ENCODE peak calls at places on chromosomes 4 and X, in ten cellular contexts. T is left ventricle myocardium inferior, C is endothelial cell, O is PC-3, R is Calu3, V is cardiac muscle cell, J is BE2C, E is GM13977, W is fibroblast of pulmonary artery, A is H9. X is an unnamed sample.

GRCh38 chr4:159401791-159402380 is 299.0 kb downstream of the RAPGEF2 start:
- DNase-seq in T (no peak), C (no peak), O (peak), R (no peak), V (peak), J (no peak), E (no peak), W (peak), A (no peak), X (no peak)

GRCh38 chrX:148192547-148192946 is 211.4 kb downstream of the FMR1NB start:
- DNase-seq in T (no peak), C (no peak), O (no peak), R (no peak), V (no peak), J (no peak), E (no peak), W (no peak), A (no peak), X (no peak)

GRCh38 chr4:177308125-177308524 is 1.5 kb upstream of the NEIL3 start:
- DNase-seq in T (no peak), C (no peak), O (peak), R (no peak), V (peak), J (no peak), E (no peak), W (peak), A (no peak), X (no peak)

GRCh38 chrX:9538544-9539045 is 73.7 kb downstream of the TBL1X start:
- DNase-seq in T (no peak), C (no peak), O (no peak), R (no peak), V (peak), J (peak), E (no peak), W (no peak), A (no peak), X (no peak)

GRCh38 chr4:109611045-109611616 is 51.1 kb downstream of the MCUB start:
- DNase-seq in T (no peak), C (no peak), O (no peak), R (no peak), V (peak), J (no peak), E (no peak), W (peak), A (no peak), X (no peak)

GRCh38 chr4:67717586-67717985 is 16.6 kb upstream of the UBA6 start:
- DNase-seq in T (no peak), C (no peak), O (no peak), R (no peak), V (no peak), J (no peak), E (no peak), W (no peak), A (no peak), X (no peak)

GRCh38 chr4:53456178-53456577 is 78.7 kb downstream of the FIP1L1 start:
- DNase-seq in T (no peak), C (no peak), O (no peak), R (no peak), V (no peak), J (no peak), E (no peak), W (no peak), A (no peak), X (no peak)

GRCh38 chr4:2909583-2909982 is 53.6 kb downstream of the NOP14 start:
- DNase-seq in T (no peak), C (no peak), O (no peak), R (no peak), V (no peak), J (no peak), E (no peak), W (no peak), A (no peak), X (no peak)

GRCh38 chr4:4995103-4995761 is 24.0 kb downstream of the CYTL1 start:
- DNase-seq in T (peak), C (peak), O (peak), R (peak), V (peak), J (peak), E (peak), W (peak), A (peak), X (peak)

GRCh38 chr4:106312997-106313522 is 2.9 kb downstream of the TBCK start:
- DNase-seq in T (no peak), C (no peak), O (no peak), R (no peak), V (no peak), J (no peak), E (no peak), W (no peak), A (no peak), X (no peak)

GRCh38 chrX:56281789-56282188 is 49.6 kb downstream of the KLF8 start:
- DNase-seq in T (no peak), C (peak), O (peak), R (peak), V (peak), J (no peak), E (no peak), W (peak), A (no peak), X (no peak)

GRCh38 chrX:123206222-123206621 is 22.1 kb downstream of the GRIA3 start:
- DNase-seq in T (no peak), C (no peak), O (no peak), R (no peak), V (no peak), J (no peak), E (no peak), W (no peak), A (no peak), X (no peak)

GRCh38 chrX:78066110-78066509 is 37.9 kb upstream of the PGK1 start:
- DNase-seq in T (no peak), C (no peak), O (peak), R (no peak), V (peak), J (no peak), E (no peak), W (peak), A (no peak), X (no peak)

GRCh38 chrX:123291623-123292022 is 107.5 kb downstream of the GRIA3 start:
- DNase-seq in T (no peak), C (no peak), O (no peak), R (no peak), V (no peak), J (no peak), E (no peak), W (no peak), A (no peak), X (no peak)

GRCh38 chrX:151396042-151396826 is 772 bp upstream of the VMA21 start:
- DNase-seq in T (peak), C (no peak), O (peak), R (no peak), V (no peak), J (no peak), E (peak), W (no peak), A (no peak), X (no peak)

GRCh38 chr4:53306729-53307128 is 59.1 kb downstream of the SCFD2 start:
- DNase-seq in T (no peak), C (no peak), O (peak), R (no peak), V (peak), J (no peak), E (no peak), W (no peak), A (no peak), X (no peak)

GRCh38 chrX:22800360-22800759 is 199.4 kb upstream of the DDX53 start:
- DNase-seq in T (peak), C (no peak), O (peak), R (no peak), V (peak), J (no peak), E (no peak), W (peak), A (no peak), X (no peak)

GRCh38 chrX:2387614-2388239 is 113.0 kb downstream of the DHRSX start:
- DNase-seq in T (no peak), C (no peak), O (peak), R (no peak), V (peak), J (no peak), E (no peak), W (no peak), A (no peak), X (no peak)

GRCh38 chr4:186658657-186659056 is 65.0 kb downstream of the FAT1 start:
- DNase-seq in T (no peak), C (no peak), O (no peak), R (no peak), V (no peak), J (no peak), E (no peak), W (no peak), A (no peak), X (no peak)

GRCh38 chr4:54683616-54684346 is 26.0 kb downstream of the KIT start:
- DNase-seq in T (no peak), C (peak), O (peak), R (peak), V (peak), J (peak), E (peak), W (peak), A (peak), X (no peak)

GRCh38 chrX:65644621-65645287 is 22.7 kb upstream of the MSN start:
- DNase-seq in T (peak), C (no peak), O (peak), R (peak), V (peak), J (no peak), E (no peak), W (peak), A (peak), X (no peak)

GRCh38 chr4:147864591-147864990 is 132.7 kb downstream of the ARHGAP10 start:
- DNase-seq in T (no peak), C (no peak), O (no peak), R (no peak), V (no peak), J (no peak), E (no peak), W (no peak), A (no peak), X (no peak)

GRCh38 chrX:149495573-149496071 is 9.5 kb downstream of the IDS start:
- DNase-seq in T (no peak), C (no peak), O (peak), R (peak), V (peak), J (no peak), E (no peak), W (peak), A (no peak), X (no peak)

GRCh38 chr4:176840166-176840565 is 47.4 kb upstream of the VEGFC start:
- DNase-seq in T (no peak), C (no peak), O (peak), R (no peak), V (peak), J (no peak), E (no peak), W (peak), A (no peak), X (no peak)

GRCh38 chr4:121898150-121898549 is 27.9 kb upstream of the BBS7 start:
- DNase-seq in T (no peak), C (no peak), O (peak), R (peak), V (no peak), J (peak), E (no peak), W (no peak), A (no peak), X (no peak)

GRCh38 chrX:103686199-103687072 is at the start of gene MORF4L2:
- DNase-seq in T (peak), C (peak), O (peak), R (peak), V (peak), J (peak), E (peak), W (peak), A (peak), X (peak)

GRCh38 chr4:8507251-8507570 is 66.6 kb downstream of the TRMT44 start:
- DNase-seq in T (no peak), C (no peak), O (no peak), R (no peak), V (peak), J (no peak), E (no peak), W (no peak), A (no peak), X (no peak)

GRCh38 chr4:41178372-41179085 is 35.8 kb downstream of the APBB2 start:
- DNase-seq in T (no peak), C (no peak), O (peak), R (no peak), V (peak), J (no peak), E (no peak), W (peak), A (no peak), X (no peak)

GRCh38 chr4:141435446-141436225 is 200.7 kb upstream of the IL15 start:
- DNase-seq in T (no peak), C (no peak), O (peak), R (no peak), V (no peak), J (no peak), E (no peak), W (peak), A (no peak), X (no peak)

GRCh38 chr4:155675709-155676429 is 9.2 kb downstream of the GUCY1A1 start:
- DNase-seq in T (no peak), C (no peak), O (peak), R (no peak), V (peak), J (no peak), E (no peak), W (peak), A (no peak), X (no peak)

GRCh38 chrX:131617182-131617581 is 73.3 kb downstream of the OR13H1 start:
- DNase-seq in T (no peak), C (no peak), O (peak), R (no peak), V (peak), J (no peak), E (no peak), W (peak), A (no peak), X (no peak)

GRCh38 chrX:151239748-151240147 is 63.4 kb downstream of the GPR50 start:
- DNase-seq in T (no peak), C (no peak), O (no peak), R (no peak), V (no peak), J (no peak), E (no peak), W (no peak), A (peak), X (no peak)

GRCh38 chrX:1751781-1752180 is 136.9 kb downstream of the ASMT start:
- DNase-seq in T (no peak), C (no peak), O (no peak), R (no peak), V (no peak), J (no peak), E (no peak), W (no peak), A (no peak), X (no peak)

DNA sequence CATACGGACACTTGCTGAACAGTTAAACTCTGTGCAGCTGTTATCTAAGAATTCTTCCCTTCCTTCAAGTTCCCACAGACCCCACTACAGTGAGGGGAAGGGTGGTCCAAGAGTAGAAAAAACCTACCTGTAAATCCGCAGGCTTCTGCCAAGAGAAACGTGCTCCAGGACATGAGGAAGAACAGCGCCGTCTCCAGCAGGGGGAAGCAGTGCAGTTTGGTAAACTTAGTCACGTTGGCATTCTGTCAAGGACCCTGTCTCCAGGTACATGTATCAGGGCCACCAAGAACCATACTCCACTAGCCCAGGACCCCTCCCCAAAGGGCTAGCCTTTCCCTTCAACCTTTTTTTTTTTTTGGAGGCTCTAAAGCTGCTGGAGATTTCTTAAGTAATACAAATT is 79.9 kb downstream of the CHST7 start:
- DNase-seq in T (no peak), C (peak), O (peak), R (peak), V (peak), J (peak), E (no peak), W (peak), A (peak), X (no peak)
- TF ChIP-seq CTCF in T (no peak), C (no peak), O (peak), R (no peak), V (peak), J (peak), E (peak), W (peak), A (peak), X (no peak)

GRCh38 chrX:19382500-19383145 is 38.9 kb downstream of the PDHA1 start:
- DNase-seq in T (peak), C (peak), O (peak), R (peak), V (peak), J (peak), E (peak), W (peak), A (peak), X (no peak)
- TF ChIP-seq CTCF in T (peak), C (no peak), O (peak), R (peak), V (peak), J (peak), E (peak), W (peak), A (peak), X (no peak)

GRCh38 chr4:16991455-16991854 is 93.0 kb upstream of the LDB2 start:
- DNase-seq in T (no peak), C (peak), O (no peak), R (no peak), V (no peak), J (no peak), E (no peak), W (no peak), A (peak), X (no peak)

GRCh38 chr4:16993966-16994840 is 95.8 kb upstream of the LDB2 start:
- DNase-seq in T (no peak), C (no peak), O (no peak), R (no peak), V (no peak), J (no peak), E (no peak), W (no peak), A (peak), X (no peak)

DNA sequence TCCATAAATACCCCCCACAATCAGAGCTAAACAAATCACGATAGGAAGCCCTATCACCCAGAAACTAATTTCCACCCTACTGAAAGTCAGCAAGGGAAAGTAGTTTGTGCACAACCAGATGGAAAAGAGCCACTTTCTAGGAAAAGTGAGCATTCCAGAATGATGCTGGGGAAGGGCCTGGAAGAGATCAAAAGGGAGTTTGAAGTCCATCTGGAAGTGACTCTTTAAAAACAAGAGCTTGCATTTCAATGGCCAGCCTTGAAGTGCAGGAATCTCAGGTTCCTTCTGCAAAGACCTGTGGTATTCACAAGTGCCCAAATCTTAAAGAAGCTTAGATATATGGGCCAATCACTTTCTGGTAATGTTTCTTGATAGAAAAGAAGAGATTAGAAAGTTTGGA is 97.0 kb upstream of the LDB2 start:
- DNase-seq in T (no peak), C (no peak), O (no peak), R (no peak), V (peak), J (no peak), E (no peak), W (no peak), A (peak), X (no peak)
- TF ChIP-seq CTCF in T (no peak), C (no peak), O (no peak), R (no peak), V (no peak), J (no peak), E (no peak), W (no peak), A (no peak), X (no peak)

GRCh38 chr4:180953572-180953971 is 1289.6 kb upstream of the TENM3 start:
- DNase-seq in T (no peak), C (peak), O (peak), R (no peak), V (no peak), J (peak), E (no peak), W (no peak), A (peak), X (no peak)
- TF ChIP-seq CTCF in T (no peak), C (no peak), O (peak), R (no peak), V (no peak), J (peak), E (no peak), W (no peak), A (peak), X (no peak)

GRCh38 chr4:146291313-146291712 is 77.0 kb downstream of the REELD1 start:
- DNase-seq in T (no peak), C (no peak), O (no peak), R (no peak), V (no peak), J (no peak), E (no peak), W (no peak), A (no peak), X (no peak)
- TF ChIP-seq CTCF in T (no peak), C (no peak), O (no peak), R (no peak), V (no peak), J (peak), E (no peak), W (no peak), A (peak), X (no peak)

X was measured in activated B cell treated with CpG ODN at 0.5 μM for 24 hours.